ENCODE peak calls at places on chromosomes 16 and 17, in eight cellular contexts. V, B, I, H, F, W, M and G are unnamed samples.
A peak's percentile ranks its signal among the peaks of the same experiment; 100 is the strongest.

GRCh38 chr16:53457670-53458069 is 23.4 kb downstream of the RBL2 start:
- DNase-seq in V (no peak), B (no peak), I (peak; percentile 87), H (no peak), F (no peak), W (no peak), M (no peak), G (peak; percentile 88)

GRCh38 chr17:76123749-76124581 is 17.1 kb downstream of the FOXJ1 start:
- DNase-seq in V (no peak), B (no peak), I (peak; percentile 24), H (no peak), F (no peak), W (no peak), M (no peak), G (no peak)

GRCh38 chr16:23729503-23730424 is 16.7 kb upstream of the ERN2 start:
- DNase-seq in V (no peak), B (no peak), I (no peak), H (no peak), F (no peak), W (no peak), M (no peak), G (no peak)

GRCh38 chr17:7329360-7330098 is 394 bp upstream of the NEURL4 start:
- DNase-seq in V (peak; percentile 98), B (peak; percentile 99), I (peak; percentile 97), H (peak; percentile 98), F (peak; percentile 95), W (peak; percentile 99), M (peak; percentile 94), G (peak; percentile 92)

GRCh38 chr16:50303605-50304466 is 37.5 kb downstream of the ADCY7 start:
- DNase-seq in V (no peak), B (peak; percentile 28), I (no peak), H (peak; percentile 57), F (no peak), W (peak; percentile 12), M (no peak), G (no peak)

GRCh38 chr16:88639231-88640038 is 1.1 kb downstream of the IL17C start:
- DNase-seq in V (no peak), B (no peak), I (no peak), H (no peak), F (no peak), W (no peak), M (no peak), G (no peak)

GRCh38 chr16:27230562-27230991 is 27.3 kb downstream of the KDM8 start:
- DNase-seq in V (no peak), B (no peak), I (peak; percentile 74), H (no peak), F (no peak), W (no peak), M (no peak), G (peak; percentile 86)

GRCh38 chr17:76934561-76935320 is 66.5 kb downstream of the MGAT5B start:
- DNase-seq in V (no peak), B (no peak), I (no peak), H (no peak), F (no peak), W (no peak), M (no peak), G (no peak)

GRCh38 chr17:44922746-44923470 is 7.6 kb upstream of the GFAP start:
- DNase-seq in V (no peak), B (no peak), I (no peak), H (peak; percentile 15), F (no peak), W (no peak), M (no peak), G (no peak)

GRCh38 chr17:45768000-45768399 is 16.1 kb upstream of the CRHR1 start:
- DNase-seq in V (no peak), B (no peak), I (no peak), H (no peak), F (no peak), W (no peak), M (no peak), G (no peak)

GRCh38 chr17:16419074-16419928 is 3.9 kb downstream of the TRPV2 start:
- DNase-seq in V (no peak), B (peak; percentile 96), I (no peak), H (no peak), F (no peak), W (no peak), M (no peak), G (peak; percentile 13)

GRCh38 chr16:1613728-1614225 is 1.6 kb downstream of the CRAMP1 start:
- DNase-seq in V (peak; percentile 16), B (peak; percentile 71), I (no peak), H (no peak), F (no peak), W (peak; percentile 27), M (no peak), G (peak; percentile 9)

GRCh38 chr16:82867425-82867824 is 240.7 kb downstream of the CDH13 start:
- DNase-seq in V (no peak), B (peak; percentile 26), I (no peak), H (no peak), F (no peak), W (no peak), M (no peak), G (no peak)

GRCh38 chr17:65131946-65132345 is 5.2 kb upstream of the RGS9 start:
- DNase-seq in V (no peak), B (peak; percentile 87), I (no peak), H (no peak), F (no peak), W (no peak), M (no peak), G (no peak)

GRCh38 chr17:76182016-76182764 is 41.1 kb upstream of the FOXJ1 start:
- DNase-seq in V (peak; percentile 89), B (peak; percentile 95), I (peak; percentile 90), H (peak; percentile 85), F (peak; percentile 77), W (peak; percentile 85), M (peak; percentile 55), G (peak; percentile 87)

GRCh38 chr17:16464641-16465312 is 27.2 kb downstream of the LRRC75A start:
- DNase-seq in V (no peak), B (no peak), I (no peak), H (no peak), F (no peak), W (no peak), M (no peak), G (no peak)

GRCh38 chr17:14487068-14487467 is 186.2 kb downstream of the HS3ST3B1 start:
- DNase-seq in V (no peak), B (no peak), I (no peak), H (no peak), F (no peak), W (no peak), M (no peak), G (no peak)

GRCh38 chr16:11016993-11017392 is 72.6 kb downstream of the CLEC16A start:
- DNase-seq in V (no peak), B (peak; percentile 76), I (no peak), H (peak; percentile 55), F (no peak), W (peak; percentile 39), M (no peak), G (no peak)

GRCh38 chr16:88534731-88535141 is 35.5 kb upstream of the ZC3H18 start:
- DNase-seq in V (no peak), B (peak; percentile 52), I (no peak), H (no peak), F (no peak), W (no peak), M (no peak), G (no peak)

GRCh38 chr16:83924686-83925085 is 25.8 kb downstream of the MLYCD start:
- DNase-seq in V (no peak), B (no peak), I (no peak), H (no peak), F (no peak), W (no peak), M (no peak), G (no peak)

GRCh38 chr16:83925957-83926725 is 26.9 kb upstream of the OSGIN1 start:
- DNase-seq in V (no peak), B (no peak), I (no peak), H (no peak), F (no peak), W (no peak), M (no peak), G (no peak)

GRCh38 chr16:83925095-83925905 is 26.4 kb downstream of the MLYCD start:
- DNase-seq in V (no peak), B (no peak), I (no peak), H (no peak), F (no peak), W (no peak), M (no peak), G (no peak)

GRCh38 chr16:83928341-83929055 is 24.5 kb upstream of the OSGIN1 start:
- DNase-seq in V (no peak), B (peak; percentile 74), I (no peak), H (no peak), F (no peak), W (no peak), M (no peak), G (peak; percentile 41)

GRCh38 chr16:83926726-83927397 is 26.2 kb upstream of the OSGIN1 start:
- DNase-seq in V (peak; percentile 58), B (peak; percentile 52), I (peak; percentile 34), H (peak; percentile 76), F (peak; percentile 38), W (peak; percentile 76), M (no peak), G (peak; percentile 27)
- H3K4me1 ChIP-seq in V (peaks cover 11% of the 10 kb centered on the region), B (peaks cover 5% of the 10 kb centered on the region), I (no peaks in the 10 kb centered on the region), H (no peaks in the 10 kb centered on the region), F (no peaks in the 10 kb centered on the region), W (no peaks in the 10 kb centered on the region), M (peaks cover 10% of the 10 kb centered on the region), G (no peaks in the 10 kb centered on the region)

DNA sequence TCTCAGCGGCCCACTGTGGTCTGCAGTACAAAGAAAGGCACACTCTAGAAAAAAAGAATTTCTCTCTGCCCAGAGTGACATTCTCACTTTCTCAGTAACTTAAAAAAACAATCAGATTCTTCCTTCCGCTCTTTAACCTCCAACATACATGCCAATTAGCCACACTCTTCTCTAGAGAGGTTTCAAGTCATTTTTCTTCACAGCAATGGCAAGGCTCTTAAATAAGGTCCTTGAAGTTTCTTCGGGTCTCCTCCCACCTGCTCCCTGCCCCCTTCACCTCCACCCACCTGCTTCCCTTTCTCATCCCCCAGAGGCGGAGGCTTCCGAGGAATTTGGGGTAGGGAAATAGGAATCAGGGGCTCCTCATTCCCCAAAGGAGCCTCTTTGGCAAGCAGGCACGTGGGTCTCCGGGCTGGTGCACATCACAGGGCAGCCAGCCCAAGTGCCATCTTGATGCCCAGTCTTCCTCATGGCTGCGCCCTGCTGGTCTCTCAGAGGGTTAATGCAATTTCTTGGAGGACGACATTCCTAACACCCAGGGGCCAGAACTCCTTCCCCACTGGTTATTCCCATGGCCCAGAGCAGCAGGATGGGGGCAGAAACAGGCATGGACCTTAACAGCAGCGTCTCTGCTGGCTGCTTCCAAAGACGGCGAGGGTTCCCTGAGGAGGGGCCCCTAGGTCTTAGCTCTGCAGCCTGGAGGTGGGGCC is 865 bp upstream of the MEOX1 start:
- DNase-seq in V (no peak), B (no peak), I (peak; percentile 31), H (no peak), F (no peak), W (no peak), M (no peak), G (peak; percentile 20)
- H3K27me3 ChIP-seq in V (no peaks in the 10 kb centered on the region), B (peaks cover 44% of the 10 kb centered on the region), I (no peaks in the 10 kb centered on the region), H (no peaks in the 10 kb centered on the region), F (no peaks in the 10 kb centered on the region), W (no peaks in the 10 kb centered on the region), M (no peaks in the 10 kb centered on the region), G (no peaks in the 10 kb centered on the region)

GRCh38 chr17:57619061-57619937 is 125.8 kb downstream of the CCDC182 start:
- DNase-seq in V (no peak), B (peak; percentile 40), I (no peak), H (no peak), F (no peak), W (no peak), M (no peak), G (no peak)
- H3K36me3 ChIP-seq in V (no peaks in the 10 kb centered on the region), B (no peaks in the 10 kb centered on the region), I (peaks cover 12% of the 10 kb centered on the region), H (no peaks in the 10 kb centered on the region), F (no peaks in the 10 kb centered on the region), W (peaks cover 2% of the 10 kb centered on the region), M (no peaks in the 10 kb centered on the region), G (peaks cover 4% of the 10 kb centered on the region)

GRCh38 chr16:12522334-12522733 is 281.4 kb downstream of the CPPED1 start:
- DNase-seq in V (no peak), B (no peak), I (no peak), H (no peak), F (no peak), W (no peak), M (no peak), G (no peak)
- H3K4me1 ChIP-seq in V (no peaks in the 10 kb centered on the region), B (no peaks in the 10 kb centered on the region), I (no peaks in the 10 kb centered on the region), H (no peaks in the 10 kb centered on the region), F (no peaks in the 10 kb centered on the region), W (no peaks in the 10 kb centered on the region), M (no peaks in the 10 kb centered on the region), G (no peaks in the 10 kb centered on the region)